ENCODE peak calls at places on chromosome 1, in four cellular contexts. D is thoracic aorta, B is heart right ventricle, Z is cardiac muscle cell. A is an unnamed sample.
A peak's percentile ranks its signal among the peaks of the same experiment; 100 is the strongest.

GRCh38 chr1:83918688-83919285 is 80.1 kb downstream of the TTLL7 start:
- DNase-seq in Z (no peak), B (no peak), D (no peak), A (no peak)

GRCh38 chr1:160408864-160409263 is 8.5 kb downstream of the VANGL2 start:
- DNase-seq in D (no peak), Z (no peak), B (no peak), A (no peak)

GRCh38 chr1:200039849-200040479 is 12.5 kb downstream of the NR5A2 start:
- DNase-seq in Z (no peak), B (no peak), D (no peak), A (no peak)

GRCh38 chr1:26697978-26698849 is 2.4 kb downstream of the ARID1A start:
- DNase-seq in B (peak; percentile 33), D (no peak), Z (peak; percentile 82), A (no peak)

GRCh38 chr1:21904725-21905520 is 32.2 kb downstream of the HSPG2 start:
- DNase-seq in D (peak; percentile 61), B (peak; percentile 59), Z (no peak), A (no peak)

GRCh38 chr1:30816211-30817082 is 58.9 kb upstream of the LAPTM5 start:
- DNase-seq in D (no peak), B (peak; percentile 55), Z (peak; percentile 74), A (no peak)

GRCh38 chr1:112744019-112744578 is 29.0 kb upstream of the PPM1J start:
- DNase-seq in Z (peak; percentile 42), D (no peak), B (peak; percentile 34), A (no peak)

GRCh38 chr1:34928066-34928864 is 1.2 kb downstream of the DLGAP3 start:
- DNase-seq in B (no peak), D (no peak), Z (no peak), A (no peak)

GRCh38 chr1:7116001-7116400 is 330.7 kb downstream of the CAMTA1 start:
- DNase-seq in D (no peak), Z (no peak), B (no peak), A (no peak)

GRCh38 chr1:43366601-43367025 is 1.2 kb downstream of the ELOVL1 start:
- DNase-seq in D (no peak), B (no peak), Z (no peak), A (no peak)

GRCh38 chr1:241470908-241471610 is 48.5 kb downstream of the FH start:
- DNase-seq in B (no peak), Z (no peak), D (no peak), A (no peak)

GRCh38 chr1:43366179-43366578 is 1.6 kb downstream of the ELOVL1 start:
- DNase-seq in Z (no peak), D (no peak), B (no peak), A (no peak)

GRCh38 chr1:231827337-231828105 is 200.9 kb downstream of the DISC1 start:
- DNase-seq in Z (no peak), D (no peak), B (no peak), A (no peak)

GRCh38 chr1:46611691-46612221 is 4.9 kb downstream of the MOB3C start:
- DNase-seq in D (no peak), B (no peak), Z (no peak), A (no peak)

GRCh38 chr1:118985611-118986290 is 2.4 kb downstream of the TBX15 start:
- DNase-seq in B (no peak), D (no peak), Z (no peak), A (no peak)

GRCh38 chr1:17016317-17016661 is 4.6 kb upstream of the ATP13A2 start:
- DNase-seq in Z (no peak), B (no peak), D (no peak), A (no peak)

GRCh38 chr1:8671313-8671917 is 146.0 kb downstream of the RERE start:
- DNase-seq in D (no peak), Z (peak; percentile 74), B (no peak), A (no peak)

GRCh38 chr1:93779540-93780121 is 98.0 kb upstream of the BCAR3 start:
- DNase-seq in D (no peak), Z (no peak), B (no peak), A (no peak)

GRCh38 chr1:11904978-11905377 is 21.2 kb downstream of the KIAA2013 start:
- DNase-seq in B (no peak), D (no peak), Z (no peak), A (no peak)

GRCh38 chr1:23629728-23630290 is 61.8 kb upstream of the RPL11 start:
- DNase-seq in Z (no peak), B (no peak), D (no peak), A (no peak)

GRCh38 chr1:150259217-150259616 is 1.6 kb downstream of the CA14 start:
- DNase-seq in Z (peak; percentile 46), D (no peak), B (no peak), A (no peak)
- H3K27ac ChIP-seq in Z (peak overlapping the region; percentile 88), D (no peak overlapping the region), B (no peak overlapping the region), A (no peak overlapping the region)

DNA sequence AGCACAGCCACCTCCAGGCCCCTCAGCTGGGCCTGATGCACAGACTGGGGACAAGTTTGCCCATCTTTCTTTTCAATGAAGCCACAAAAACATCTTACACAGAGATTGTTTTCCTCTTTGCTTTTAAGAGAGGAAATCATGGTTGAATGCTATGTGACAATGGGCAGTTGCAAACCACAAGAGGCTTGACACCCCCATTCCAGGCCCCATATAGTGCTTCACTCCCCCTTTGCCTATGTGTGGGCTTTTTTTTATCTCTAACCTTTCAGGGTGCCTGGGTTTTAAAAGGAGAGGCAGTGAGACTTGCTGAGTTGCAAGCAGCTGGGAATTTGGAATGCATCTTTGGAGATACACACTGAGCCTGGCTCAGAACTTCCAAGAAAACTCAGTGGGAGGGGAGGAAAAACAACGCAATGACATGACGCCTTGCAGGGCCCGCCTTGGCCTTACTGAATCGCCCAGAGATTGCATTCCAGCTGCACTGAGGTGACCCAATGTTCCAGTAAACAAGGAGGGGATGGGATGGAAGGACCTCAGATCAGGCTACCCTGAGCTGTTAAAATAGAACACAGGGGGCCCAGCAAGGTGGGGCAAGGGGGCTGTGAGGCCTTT is 145.2 kb upstream of the ZNF648 start:
- DNase-seq in Z (peak; percentile 12), D (peak; percentile 11), B (peak; percentile 42), A (peak; percentile 86)
- H3K27ac ChIP-seq in Z (no peak overlapping the region), D (no peak overlapping the region), B (peak overlapping the region; percentile 61), A (peak overlapping the region; percentile 30)

GRCh38 chr1:15736666-15737229 is 690 bp downstream of the SLC25A34 start:
- DNase-seq in B (no peak), D (no peak), Z (no peak), A (no peak)

GRCh38 chr1:15734901-15735300 is 1.2 kb upstream of the SLC25A34 start:
- DNase-seq in Z (no peak), D (no peak), B (no peak), A (no peak)

GRCh38 chr1:15734296-15734695 is 1.8 kb upstream of the SLC25A34 start:
- DNase-seq in B (no peak), D (no peak), Z (no peak), A (no peak)

GRCh38 chr1:15736035-15736665 is at the start of gene SLC25A34:
- DNase-seq in D (no peak), Z (no peak), B (peak; percentile 83), A (no peak)

DNA sequence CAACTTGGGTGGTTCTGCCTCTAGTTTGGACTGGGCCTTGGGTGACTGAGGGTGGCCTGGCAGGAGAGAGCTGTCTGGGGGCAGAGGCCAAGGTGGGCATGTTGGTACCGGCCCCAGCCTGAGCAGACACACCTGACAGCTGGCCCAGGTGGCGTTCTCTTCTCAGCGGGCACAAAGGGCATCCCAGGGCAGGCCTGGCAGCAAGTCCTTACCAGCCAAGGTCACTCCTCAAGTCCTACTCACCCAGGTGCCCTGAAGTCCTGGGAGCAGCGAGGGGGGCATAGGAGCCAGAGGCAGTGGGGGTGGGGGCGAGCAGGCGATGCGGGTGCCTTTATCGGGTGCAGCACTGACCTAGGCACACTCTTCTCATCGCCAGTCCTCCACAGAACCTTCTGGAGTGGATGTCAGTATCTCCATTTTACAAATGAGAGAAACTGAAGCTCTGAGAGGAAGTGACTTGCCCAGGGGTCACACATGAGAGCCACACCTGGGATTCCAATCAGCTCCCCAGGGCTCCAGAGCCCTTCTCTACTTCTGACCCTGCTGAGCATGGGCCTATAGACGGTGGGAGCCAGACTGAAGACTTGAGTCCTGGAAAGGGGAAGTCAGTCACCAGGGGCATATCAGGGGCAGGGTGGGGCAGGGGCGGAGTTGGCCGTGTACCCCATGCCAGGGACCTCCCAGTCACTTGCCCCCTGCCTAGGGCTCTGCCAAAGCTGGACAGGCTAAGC is 589 bp upstream of the SLC25A34 start:
- DNase-seq in Z (no peak), D (no peak), B (no peak), A (no peak)
- H3K27ac ChIP-seq in Z (peak overlapping the region; percentile 54), D (peak overlapping the region; percentile 70), B (peak overlapping the region; percentile 88), A (peak overlapping the region; percentile 62)

DNA sequence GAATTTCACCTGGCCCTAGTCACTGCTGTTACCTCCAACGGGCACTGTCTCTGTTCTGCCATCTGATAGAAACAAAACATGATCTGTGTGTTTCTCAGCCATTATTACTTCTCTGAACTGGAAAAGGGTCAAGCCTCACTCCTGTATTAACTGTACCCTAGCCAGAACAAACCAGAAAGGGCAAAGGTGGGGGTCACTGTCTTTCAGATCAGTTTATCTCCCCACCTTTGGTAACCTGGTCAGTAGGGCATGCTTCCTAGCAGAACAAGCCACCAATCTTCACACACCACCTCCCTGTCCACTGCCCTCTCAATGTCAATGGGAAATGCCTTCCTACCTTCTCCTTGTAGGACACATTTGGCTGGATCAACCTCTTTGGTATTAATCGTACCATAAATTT is 3.9 kb downstream of the TRIM45 start:
- DNase-seq in B (no peak), D (no peak), Z (no peak), A (no peak)
- H3K27ac ChIP-seq in B (no peak overlapping the region), D (no peak overlapping the region), Z (no peak overlapping the region), A (no peak overlapping the region)

GRCh38 chr1:1165485-1165884 is 8.2 kb upstream of the TTLL10 start:
- DNase-seq in D (no peak), B (no peak), Z (no peak), A (no peak)
- H3K27ac ChIP-seq in D (no peak overlapping the region), B (no peak overlapping the region), Z (no peak overlapping the region), A (no peak overlapping the region)

DNA sequence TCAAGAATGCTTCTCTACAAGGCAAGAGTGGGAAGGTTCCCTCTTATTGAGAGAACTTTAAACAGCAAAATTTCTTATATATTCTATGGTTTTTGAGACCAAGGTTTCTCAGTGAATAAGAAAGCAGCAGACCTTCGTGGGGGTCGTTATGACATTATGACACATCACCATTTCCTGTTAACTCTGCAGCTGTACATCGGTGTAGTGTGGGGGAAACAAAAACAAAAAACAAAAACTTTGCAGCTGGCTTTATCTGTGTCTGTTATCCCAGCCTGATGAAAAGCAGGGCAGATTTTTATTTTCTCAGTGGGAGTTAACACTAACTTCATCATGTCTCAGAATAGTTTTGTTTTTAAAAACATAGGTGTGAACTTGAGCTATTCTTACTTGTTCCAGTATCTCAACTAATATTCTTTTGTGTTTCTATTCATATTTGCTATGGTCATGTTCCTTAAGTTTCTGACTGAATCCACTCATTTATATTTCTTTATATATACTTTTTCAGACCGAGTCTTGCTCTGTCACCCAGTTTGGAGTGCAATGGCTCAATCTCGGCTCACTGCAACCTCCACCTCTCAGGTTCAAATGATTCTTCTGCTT is 2.1 kb downstream of the SDE2 start:
- DNase-seq in D (no peak), B (no peak), Z (no peak), A (no peak)
- H3K27ac ChIP-seq in D (no peak overlapping the region), B (no peak overlapping the region), Z (no peak overlapping the region), A (no peak overlapping the region)

A was measured in ascending aorta.